ENCODE peak calls at places on chromosomes 2 and 18, in ten cellular contexts. J is CD8-positive, alpha-beta T cell; V is activated effector memory CD4-positive, alpha-beta T cell treated with anti-CD3 and anti-CD28 coated beads, Interleukin-2, amount 50 U/mL, for 16 hours; P is NCI-H345; O is aorta; E is AG09319; R is upper lobe of right lung; Y is uterus; U is NCI-H146; L is NB4. A is an unnamed sample.

GRCh38 chr2:120653026-120653425 is 82.6 kb upstream of the GLI2 start:
- DNase-seq in J (no peak), V (no peak), P (no peak), O (no peak), E (no peak), R (no peak), Y (no peak), U (no peak), L (no peak), A (no peak)

GRCh38 chr2:55482186-55482945 is 37.2 kb upstream of the CFAP36 start:
- DNase-seq in J (no peak), V (no peak), P (peak; percentile 18), O (no peak), E (no peak), R (no peak), Y (no peak), U (peak; percentile 29), L (no peak), A (peak; percentile 56)

GRCh38 chr18:3016584-3017292 is 3.8 kb upstream of the LPIN2 start:
- DNase-seq in J (no peak), V (no peak), P (no peak), O (no peak), E (no peak), R (no peak), Y (no peak), U (no peak), L (peak; percentile 82), A (no peak)

GRCh38 chr2:221546505-221547225 is 25.4 kb downstream of the EPHA4 start:
- DNase-seq in J (no peak), V (no peak), P (no peak), O (no peak), E (no peak), R (no peak), Y (no peak), U (no peak), L (no peak), A (no peak)

GRCh38 chr2:98454500-98455235 is 10.0 kb downstream of the INPP4A start:
- DNase-seq in J (no peak), V (no peak), P (no peak), O (no peak), E (no peak), R (no peak), Y (no peak), U (no peak), L (peak; percentile 84), A (peak; percentile 14)

GRCh38 chr18:70072678-70073077 is 125.0 kb upstream of the CD226 start:
- DNase-seq in J (no peak), V (no peak), P (peak; percentile 38), O (no peak), E (peak; percentile 3), R (no peak), Y (no peak), U (peak; percentile 79), L (no peak), A (peak; percentile 66)

GRCh38 chr18:48454146-48454796 is 45.1 kb upstream of the ZBTB7C start:
- DNase-seq in J (no peak), V (no peak), P (no peak), O (no peak), E (no peak), R (no peak), Y (no peak), U (no peak), L (peak; percentile 27), A (no peak)

GRCh38 chr18:79961527-79962291 is 2.7 kb upstream of the HSBP1L1 start:
- DNase-seq in J (no peak), V (no peak), P (no peak), O (no peak), E (no peak), R (peak; percentile 86), Y (no peak), U (no peak), L (peak; percentile 47), A (no peak)

A was measured in lung microvascular endothelial cell.